ENCODE peak calls at places on chromosomes 2 and 18, in eight cellular contexts. H is mammary epithelial cell, Q is cardiac muscle cell, X is HCT116, D is esophagus squamous epithelium, P is heart left ventricle, Z is transverse colon, A is fibroblast of lung. L is an unnamed sample.

GRCh38 chr2:129813404-129813803 is 166.1 kb upstream of the RAB6C start:
- DNase-seq in P (no peak), A (no peak), Q (peak; percentile 7), H (no peak), D (no peak), X (peak; percentile 6), Z (no peak), L (no peak)

GRCh38 chr18:48545690-48546365 is 7.0 kb downstream of the CTIF start:
- DNase-seq in H (peak; percentile 79), D (no peak), X (no peak), Q (peak; percentile 73), Z (peak; percentile 40), A (peak; percentile 85), P (peak; percentile 87), L (peak; percentile 58)

GRCh38 chr2:67213270-67213670 is 183.9 kb upstream of the ETAA1 start:
- DNase-seq in A (no peak), P (no peak), H (no peak), Q (no peak), X (no peak), Z (no peak), D (no peak), L (no peak)

GRCh38 chr2:162333968-162334367 is 10.0 kb upstream of the GCA start:
- DNase-seq in X (no peak), D (no peak), H (peak; percentile 38), Q (peak; percentile 40), A (no peak), Z (peak; percentile 51), P (no peak), L (no peak)

GRCh38 chr2:232540441-232541041 is 1.0 kb downstream of the CHRNG start:
- DNase-seq in P (no peak), H (no peak), D (no peak), Z (no peak), X (no peak), Q (no peak), A (no peak), L (no peak)

GRCh38 chr2:42931818-42932195 is 139.4 kb upstream of the HAAO start:
- DNase-seq in A (peak; percentile 76), X (no peak), D (no peak), Z (no peak), H (no peak), P (no peak), Q (no peak), L (no peak)

GRCh38 chr2:26550276-26551015 is 72.5 kb upstream of the OTOF start:
- DNase-seq in Z (no peak), H (no peak), A (no peak), X (no peak), D (no peak), P (no peak), Q (no peak), L (peak; percentile 36)

GRCh38 chr2:234288974-234289455 is 207.9 kb downstream of the ARL4C start:
- DNase-seq in Q (peak; percentile 63), A (peak; percentile 44), D (no peak), P (peak; percentile 53), X (peak; percentile 65), H (peak; percentile 24), Z (peak; percentile 77), L (peak; percentile 76)

GRCh38 chr18:6203791-6204190 is 210.9 kb downstream of the L3MBTL4 start:
- DNase-seq in H (no peak), X (no peak), A (no peak), D (no peak), Z (peak; percentile 11), Q (no peak), P (no peak), L (no peak)

GRCh38 chr2:128645631-128646030 is 327.0 kb upstream of the HS6ST1 start:
- DNase-seq in Z (no peak), H (no peak), X (no peak), A (no peak), Q (no peak), D (no peak), P (no peak), L (peak; percentile 17)

GRCh38 chr2:240021488-240022104 is 3.5 kb downstream of the NDUFA10 start:
- DNase-seq in Q (peak; percentile 62), X (peak; percentile 28), P (peak; percentile 57), H (peak; percentile 45), D (no peak), A (peak; percentile 35), Z (peak; percentile 79), L (peak; percentile 72)

GRCh38 chr2:36963106-36963505 is 3.2 kb downstream of the STRN start:
- DNase-seq in A (no peak), Z (no peak), D (no peak), P (no peak), H (peak; percentile 26), X (no peak), Q (no peak), L (no peak)

GRCh38 chr18:6341303-6341702 is 73.4 kb downstream of the L3MBTL4 start:
- DNase-seq in Q (no peak), P (no peak), X (no peak), A (no peak), D (no peak), H (no peak), Z (no peak), L (no peak)

GRCh38 chr2:216949685-216950397 is 90.0 kb upstream of the TNP1 start:
- DNase-seq in A (no peak), X (no peak), H (no peak), Z (no peak), P (no peak), Q (no peak), D (no peak), L (no peak)
- H3K4me1 ChIP-seq in A (no peaks in the 10 kb centered on the region), X (no peaks in the 10 kb centered on the region), H (no peaks in the 10 kb centered on the region), Z (no peaks in the 10 kb centered on the region), P (peaks cover 4% of the 10 kb centered on the region), Q (peaks cover 5% of the 10 kb centered on the region), D (no peaks in the 10 kb centered on the region), L (no peaks in the 10 kb centered on the region)

DNA sequence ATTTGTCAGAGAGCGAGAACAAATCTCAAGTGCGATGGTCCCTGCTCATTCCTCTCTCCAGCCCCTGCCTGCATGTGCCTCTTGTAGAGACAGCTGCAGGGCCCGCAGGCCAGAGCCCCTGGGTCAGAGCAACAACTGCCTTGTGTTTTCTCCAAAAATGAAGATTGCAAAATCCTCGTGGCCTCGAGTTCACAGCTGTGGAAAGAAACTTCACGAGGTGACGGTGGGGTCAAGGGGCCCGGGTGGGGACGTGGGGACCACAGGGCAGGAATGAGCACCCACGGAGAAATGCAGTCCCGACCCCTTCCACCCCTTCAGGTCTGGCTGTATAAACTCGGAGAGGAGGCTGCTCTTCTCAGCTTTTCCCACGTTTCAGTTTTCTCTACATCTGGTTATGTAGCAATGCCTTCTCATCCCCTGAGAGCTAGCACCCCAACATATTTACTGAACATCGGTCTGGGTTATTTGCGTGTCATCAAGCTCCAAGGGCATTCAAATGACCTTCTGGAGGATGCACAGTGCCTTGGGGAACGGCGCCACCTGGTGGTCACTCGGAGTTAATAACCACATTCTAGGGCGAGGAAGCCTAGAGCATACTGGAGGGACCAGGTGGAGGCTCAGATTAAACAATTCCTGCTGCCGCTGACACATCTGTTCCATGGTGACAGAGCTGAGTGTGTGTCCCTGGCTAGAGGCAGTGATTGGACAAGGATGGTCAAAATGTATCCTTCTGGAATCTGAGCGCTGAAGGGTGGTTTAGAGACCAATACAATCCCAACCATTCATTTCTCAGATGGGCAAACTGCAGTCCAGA is 91.4 kb upstream of the CYRIA start:
- DNase-seq in A (peak; percentile 46), Q (peak; percentile 76), D (no peak), H (peak; percentile 34), P (peak; percentile 71), Z (peak; percentile 82), X (peak; percentile 37), L (peak; percentile 79)
- H3K27ac ChIP-seq in A (no peak overlapping the region), Q (no peak overlapping the region), D (no peak overlapping the region), H (no peak overlapping the region), P (peak overlapping the region; percentile 26), Z (no peak overlapping the region), X (no peak overlapping the region), L (no peak overlapping the region)

GRCh38 chr2:155364766-155365165 is 666.3 kb downstream of the KCNJ3 start:
- DNase-seq in A (no peak), Q (no peak), H (no peak), D (no peak), X (no peak), P (no peak), Z (no peak), L (no peak)

GRCh38 chr2:155372969-155373368 is 674.5 kb downstream of the KCNJ3 start:
- DNase-seq in D (no peak), Q (peak; percentile 29), H (peak; percentile 2), P (no peak), X (peak; percentile 3), A (peak; percentile 14), Z (no peak), L (no peak)

GRCh38 chr2:155363349-155363888 is 664.9 kb downstream of the KCNJ3 start:
- DNase-seq in H (no peak), Z (no peak), X (no peak), Q (no peak), D (no peak), P (no peak), A (no peak), L (no peak)

DNA sequence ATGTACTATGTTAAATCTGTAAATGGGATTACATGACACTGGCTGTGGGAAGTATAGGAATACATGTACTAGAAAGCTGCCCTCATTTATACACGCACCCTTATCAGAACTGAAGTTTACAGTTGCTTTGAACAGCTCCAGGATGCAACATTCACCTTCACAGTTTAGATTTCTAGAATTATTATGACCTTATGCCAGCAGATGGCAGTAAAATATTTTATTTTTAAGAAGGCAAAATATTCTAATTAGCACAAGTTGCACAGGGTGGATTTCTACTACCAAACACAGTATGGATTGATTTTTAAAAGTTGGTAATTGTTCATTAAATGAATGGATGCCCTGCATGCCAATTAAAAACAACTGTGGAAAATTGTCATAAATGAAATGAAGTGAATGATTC is 670.4 kb downstream of the KCNJ3 start:
- DNase-seq in H (peak; percentile 2), X (peak; percentile 3), Q (peak; percentile 20), P (no peak), D (no peak), Z (no peak), A (peak; percentile 4), L (no peak)
- TF ChIP-seq CTCF in H (peak; percentile 32), X (peak; percentile 20), Q (peak; percentile 19), P (no peak), D (no peak), Z (no peak), A (no peak), L (peak; percentile 23)

GRCh38 chr2:237702439-237703397 is 75.3 kb downstream of the LRRFIP1 start:
- DNase-seq in A (peak; percentile 90), D (no peak), X (no peak), Z (peak; percentile 53), Q (peak; percentile 87), H (peak; percentile 46), P (peak; percentile 61), L (no peak)

GRCh38 chr2:237707859-237708398 is 80.5 kb downstream of the LRRFIP1 start:
- DNase-seq in Z (no peak), D (no peak), A (no peak), X (no peak), H (no peak), P (no peak), Q (peak; percentile 17), L (peak; percentile 24)

GRCh38 chr2:237706257-237706656 is 78.9 kb downstream of the LRRFIP1 start:
- DNase-seq in H (no peak), Q (no peak), X (no peak), A (no peak), D (no peak), Z (no peak), P (no peak), L (peak; percentile 39)

GRCh38 chr2:237704476-237705224 is 77.3 kb downstream of the LRRFIP1 start:
- DNase-seq in P (no peak), H (peak; percentile 57), Z (no peak), Q (peak; percentile 48), A (peak; percentile 77), D (no peak), X (no peak), L (no peak)

DNA sequence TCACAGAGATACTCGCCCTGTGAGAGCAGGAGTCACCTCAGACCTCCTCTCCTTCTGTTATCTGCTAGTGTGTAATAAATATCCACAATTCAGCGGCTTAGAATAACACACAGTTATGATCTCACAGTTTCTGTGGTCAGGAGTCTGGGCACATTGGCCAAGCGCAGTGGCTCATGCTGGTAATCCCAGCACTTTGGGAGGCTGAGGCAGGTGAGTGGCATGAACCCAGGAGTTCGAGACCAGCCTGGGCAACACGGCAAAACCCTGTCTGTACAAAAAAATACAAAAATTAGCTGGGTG is 77.8 kb downstream of the LRRFIP1 start:
- DNase-seq in Q (no peak), P (no peak), D (no peak), X (no peak), A (peak; percentile 78), Z (no peak), H (peak; percentile 62), L (no peak)
- H3K4me1 ChIP-seq in Q (peaks cover 38% of the 10 kb centered on the region), P (peaks cover 94% of the 10 kb centered on the region), D (peaks cover 57% of the 10 kb centered on the region), X (peaks cover 33% of the 10 kb centered on the region), A (peaks cover 47% of the 10 kb centered on the region), Z (peaks cover 64% of the 10 kb centered on the region), H (peaks cover 48% of the 10 kb centered on the region), L (no peaks in the 10 kb centered on the region)

L was measured in right lobe of liver.